ENCODE peak calls at places on chromosomes 6 and 20, in seven cellular contexts. E is GM12878, Y is SK-N-SH, Z is K562, R is HepG2, M is HCT116, L is H1. K is an unnamed sample.

GRCh38 chr20:21511850-21512633 is 1.8 kb downstream of the NKX2-2 start:
- DNase-seq in E (no peak), Y (peak), Z (no peak), R (no peak), M (no peak), L (peak), K (no peak)

GRCh38 chr6:38459291-38459690 is 180.4 kb downstream of the BTBD9 start:
- DNase-seq in E (no peak), Y (no peak), Z (no peak), R (no peak), M (no peak), L (no peak), K (no peak)

GRCh38 chr20:11676618-11677289 is 240.9 kb upstream of the BTBD3 start:
- DNase-seq in E (no peak), Y (peak), Z (peak), R (peak), M (peak), L (peak), K (peak)

GRCh38 chr20:58480455-58481356 is 34.5 kb downstream of the APCDD1L start:
- DNase-seq in E (no peak), Y (no peak), Z (no peak), R (no peak), M (no peak), L (no peak), K (no peak)

GRCh38 chr6:139638179-139638872 is 263.9 kb upstream of the CITED2 start:
- DNase-seq in E (no peak), Y (no peak), Z (peak), R (no peak), M (no peak), L (no peak), K (no peak)

GRCh38 chr20:29408034-29408695 is 1849.3 kb upstream of the DEFB115 start:
- DNase-seq in E (no peak), Y (peak), Z (no peak), R (no peak), M (no peak), L (no peak), K (no peak)

GRCh38 chr6:32126880-32127279 is 1.2 kb downstream of the ATF6B start:
- DNase-seq in E (no peak), Y (no peak), Z (no peak), R (no peak), M (no peak), L (no peak), K (no peak)

GRCh38 chr6:161882196-161882595 is 608.3 kb upstream of the AGPAT4 start:
- DNase-seq in E (no peak), Y (no peak), Z (no peak), R (no peak), M (no peak), L (no peak), K (no peak)

GRCh38 chr6:50826803-50827202 is 8.1 kb downstream of the TFAP2B start:
- DNase-seq in E (no peak), Y (no peak), Z (no peak), R (no peak), M (no peak), L (no peak), K (no peak)

GRCh38 chr6:138765896-138766487 is 7.6 kb upstream of the CCDC28A start:
- DNase-seq in E (no peak), Y (peak), Z (peak), R (peak), M (peak), L (no peak), K (no peak)

GRCh38 chr6:165573671-165574070 is 89.4 kb downstream of the PDE10A start:
- DNase-seq in E (no peak), Y (peak), Z (no peak), R (no peak), M (peak), L (no peak), K (no peak)

GRCh38 chr6:20746024-20746423 is 211.8 kb downstream of the CDKAL1 start:
- DNase-seq in E (no peak), Y (no peak), Z (no peak), R (no peak), M (no peak), L (no peak), K (no peak)

GRCh38 chr6:147170269-147170668 is 33.9 kb upstream of the STXBP5 start:
- DNase-seq in E (no peak), Y (no peak), Z (no peak), R (no peak), M (no peak), L (no peak), K (no peak)

DNA sequence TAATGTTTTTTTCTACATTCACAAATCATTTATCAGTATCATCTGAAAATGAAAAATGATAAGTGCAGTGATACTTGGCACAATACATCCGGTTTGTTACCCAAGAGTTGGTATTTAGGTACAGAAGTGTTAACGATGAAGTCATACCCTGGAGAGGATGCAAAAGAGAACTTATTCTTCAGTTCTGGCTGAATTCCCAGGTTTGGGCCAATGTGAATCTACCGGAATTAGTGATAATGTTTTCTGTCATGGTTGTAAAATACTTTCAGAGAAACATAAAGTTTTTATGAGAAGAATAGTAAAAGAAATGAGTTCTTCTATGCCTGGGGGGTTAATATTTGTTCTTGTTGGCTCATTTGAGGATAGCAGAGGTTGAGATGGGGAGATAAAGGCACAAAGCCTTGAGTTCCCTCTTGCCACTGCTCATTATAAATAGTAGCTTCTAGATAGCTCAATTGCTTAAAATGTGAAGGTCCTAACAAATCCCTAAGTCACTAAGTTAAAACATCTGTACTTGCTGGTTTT is 509.9 kb upstream of the POU3F2 start:
- DNase-seq in E (no peak), Y (no peak), Z (no peak), R (no peak), M (no peak), L (no peak), K (no peak)
- TF ChIP-seq YY1 in E (no peak), Y (no peak), Z (no peak), R (no peak), M (no peak), L (no peak), K (no peak)

DNA sequence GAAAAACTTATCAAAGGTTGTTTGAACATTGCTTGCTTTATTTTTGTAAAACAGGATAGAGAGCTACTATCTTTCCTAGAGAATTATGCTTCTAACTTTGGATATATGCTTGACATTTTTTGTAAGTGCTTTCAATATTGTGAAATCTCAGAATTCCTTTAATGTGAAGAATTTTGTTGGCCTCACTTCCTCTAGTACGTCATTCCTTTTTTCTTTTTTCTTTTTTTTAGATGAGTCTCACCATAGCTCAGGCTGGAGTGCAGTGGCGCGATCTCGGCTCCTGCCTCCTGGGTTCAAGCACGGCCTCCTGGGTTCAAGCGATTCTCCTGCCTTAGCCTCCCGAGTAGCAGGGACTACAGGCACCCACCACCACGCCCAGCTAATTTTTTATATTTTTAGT is 668.1 kb downstream of the RFPL4B start:
- DNase-seq in E (no peak), Y (no peak), Z (no peak), R (no peak), M (no peak), L (no peak), K (no peak)
- TF ChIP-seq YY1 in E (no peak), Y (no peak), Z (no peak), R (no peak), M (no peak), L (no peak), K (no peak)

GRCh38 chr6:158185729-158186456 is 17.7 kb downstream of the GTF2H5 start:
- DNase-seq in E (no peak), Y (no peak), Z (no peak), R (no peak), M (no peak), L (no peak), K (no peak)
- TF ChIP-seq YY1 in E (no peak), Y (no peak), Z (no peak), R (no peak), M (no peak), L (no peak), K (no peak)

GRCh38 chr6:45599053-45599452 is 221.3 kb upstream of the SUPT3H start:
- DNase-seq in E (no peak), Y (no peak), Z (no peak), R (no peak), M (no peak), L (no peak), K (no peak)
- TF ChIP-seq YY1 in E (no peak), Y (no peak), Z (no peak), R (no peak), M (no peak), L (no peak), K (no peak)

DNA sequence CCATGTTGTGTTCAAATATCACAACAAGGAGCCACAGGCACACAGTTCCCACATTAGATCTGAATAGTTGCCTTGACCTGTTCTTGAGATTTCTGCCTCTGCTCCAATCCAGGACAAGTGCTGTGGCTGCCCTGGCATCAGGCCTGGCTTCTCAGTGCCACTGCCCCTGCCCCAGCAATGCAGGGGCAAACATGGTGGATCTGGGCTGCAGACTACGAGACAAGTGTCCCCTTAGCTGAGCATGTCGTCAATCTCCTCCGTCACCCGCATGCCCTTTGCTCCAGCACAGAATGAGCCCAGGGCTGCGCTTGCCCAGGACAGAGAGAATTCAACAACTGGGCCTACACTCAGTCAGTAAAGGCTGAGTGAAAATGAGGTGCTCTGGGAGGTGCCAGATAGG is 201.6 kb downstream of the SYNDIG1 start:
- DNase-seq in E (no peak), Y (no peak), Z (no peak), R (no peak), M (no peak), L (no peak), K (no peak)
- TF ChIP-seq YY1 in E (no peak), Y (no peak), Z (no peak), R (no peak), M (no peak), L (no peak), K (no peak)

GRCh38 chr6:43770417-43771209 is 602 bp downstream of the VEGFA start:
- DNase-seq in E (no peak), Y (peak), Z (peak), R (peak), M (no peak), L (peak), K (no peak)

GRCh38 chr6:43769526-43770416 is at the start of gene VEGFA:
- DNase-seq in E (peak), Y (peak), Z (peak), R (peak), M (peak), L (peak), K (peak)

GRCh38 chr6:43768506-43768860 is 1.5 kb upstream of the VEGFA start:
- DNase-seq in E (no peak), Y (no peak), Z (no peak), R (no peak), M (no peak), L (no peak), K (no peak)

GRCh38 chr6:43767553-43768505 is 2.2 kb upstream of the VEGFA start:
- DNase-seq in E (no peak), Y (no peak), Z (no peak), R (no peak), M (no peak), L (no peak), K (no peak)

DNA sequence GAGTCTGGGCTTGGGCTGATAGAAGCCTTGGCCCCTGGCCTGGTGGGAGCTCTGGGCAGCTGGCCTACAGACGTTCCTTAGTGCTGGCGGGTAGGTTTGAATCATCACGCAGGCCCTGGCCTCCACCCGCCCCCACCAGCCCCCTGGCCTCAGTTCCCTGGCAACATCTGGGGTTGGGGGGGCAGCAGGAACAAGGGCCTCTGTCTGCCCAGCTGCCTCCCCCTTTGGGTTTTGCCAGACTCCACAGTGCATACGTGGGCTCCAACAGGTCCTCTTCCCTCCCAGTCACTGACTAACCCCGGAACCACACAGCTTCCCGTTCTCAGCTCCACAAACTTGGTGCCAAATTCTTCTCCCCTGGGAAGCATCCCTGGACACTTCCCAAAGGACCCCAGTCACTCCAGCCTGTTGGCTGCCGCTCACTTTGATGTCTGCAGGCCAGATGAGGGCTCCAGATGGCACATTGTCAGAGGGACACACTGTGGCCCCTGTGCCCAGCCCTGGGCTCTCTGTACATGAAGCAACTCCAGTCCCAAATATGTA is 957 bp upstream of the VEGFA start:
- DNase-seq in E (no peak), Y (peak), Z (no peak), R (no peak), M (no peak), L (no peak), K (no peak)
- TF ChIP-seq YY1 in E (no peak), Y (no peak), Z (no peak), R (peak), M (no peak), L (no peak), K (no peak)

GRCh38 chr20:46826343-46826984 is 68.2 kb upstream of the EYA2 start:
- DNase-seq in E (no peak), Y (no peak), Z (no peak), R (no peak), M (no peak), L (no peak), K (no peak)
- TF ChIP-seq YY1 in E (no peak), Y (no peak), Z (no peak), R (no peak), M (no peak), L (no peak), K (no peak)

GRCh38 chr6:45366534-45366933 is 11.2 kb downstream of the SUPT3H start:
- DNase-seq in E (no peak), Y (no peak), Z (no peak), R (no peak), M (no peak), L (no peak), K (no peak)

GRCh38 chr6:45367999-45368398 is 9.7 kb downstream of the SUPT3H start:
- DNase-seq in E (no peak), Y (no peak), Z (no peak), R (no peak), M (no peak), L (no peak), K (no peak)

GRCh38 chr6:45369870-45370269 is 7.9 kb downstream of the SUPT3H start:
- DNase-seq in E (no peak), Y (no peak), Z (no peak), R (no peak), M (no peak), L (no peak), K (no peak)

DNA sequence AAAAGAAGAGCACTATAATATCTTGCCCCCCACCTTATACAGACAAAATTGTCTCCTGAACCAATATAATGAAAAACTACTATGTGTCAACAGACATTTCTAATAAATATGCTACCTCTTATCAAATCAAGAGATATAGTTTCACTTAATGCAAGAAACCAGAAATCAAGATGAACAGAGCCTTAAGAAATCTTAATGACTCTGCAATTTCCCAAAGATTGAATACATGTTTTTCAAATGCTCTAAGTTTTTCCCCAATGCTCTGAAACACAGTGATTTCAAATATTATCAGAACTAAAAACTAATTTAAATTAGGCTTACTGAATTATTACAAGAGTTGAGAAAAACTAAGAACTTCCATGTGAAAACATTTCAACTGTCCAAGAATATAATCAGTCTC is 13.3 kb downstream of the SUPT3H start:
- DNase-seq in E (no peak), Y (no peak), Z (no peak), R (no peak), M (no peak), L (no peak), K (no peak)
- TF ChIP-seq YY1 in E (no peak), Y (no peak), Z (no peak), R (no peak), M (no peak), L (no peak), K (no peak)

DNA sequence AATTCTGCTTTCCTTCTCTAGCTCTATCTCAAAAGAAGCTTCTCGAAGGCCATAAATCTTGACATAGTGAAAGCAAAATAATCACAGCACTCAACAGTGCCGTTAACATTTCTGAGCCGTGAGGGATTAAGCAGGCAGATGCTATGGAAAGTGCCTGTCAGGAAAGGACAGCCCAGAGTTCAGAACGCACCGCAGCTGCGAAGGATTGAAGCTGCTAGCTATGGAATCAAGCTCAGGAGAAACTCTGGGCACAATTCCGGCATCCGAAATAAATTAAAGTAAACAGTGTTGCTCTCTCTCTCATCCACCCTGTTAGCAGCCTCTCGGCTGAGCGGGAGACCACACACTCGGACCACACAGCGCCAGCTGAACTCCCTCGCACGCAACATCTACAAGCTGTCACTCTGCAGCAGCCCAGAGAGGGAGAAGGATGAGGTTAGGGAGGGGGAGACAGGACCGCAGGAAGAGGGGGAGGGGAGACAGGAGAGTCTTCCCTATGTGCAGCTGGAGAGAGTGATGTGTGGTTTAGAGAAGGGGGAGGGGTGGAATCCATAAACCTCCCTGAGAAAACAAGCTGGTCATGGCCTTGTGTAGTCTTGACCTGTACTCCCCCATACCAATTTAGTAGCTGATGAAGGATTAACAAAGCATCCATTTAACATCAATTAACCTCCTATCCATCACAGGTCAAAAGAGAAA is 9.0 kb downstream of the EXOC2 start:
- DNase-seq in E (no peak), Y (peak), Z (peak), R (no peak), M (no peak), L (peak), K (peak)
- TF ChIP-seq YY1 in E (no peak), Y (no peak), Z (no peak), R (no peak), M (no peak), L (peak), K (no peak)